ENCODE peak calls at places on chromosomes 12 and 14, in six cellular contexts. K, X, Y, F, C and A are unnamed samples.

GRCh38 chr12:90253674-90254181 is 545.1 kb upstream of the ATP2B1 start:
- DNase-seq in K (peak; percentile 49), X (peak; percentile 81), Y (no peak), F (peak; percentile 89), C (peak; percentile 13), A (peak; percentile 71)

GRCh38 chr14:29757711-29758233 is 169.9 kb downstream of the PRKD1 start:
- DNase-seq in K (no peak), X (no peak), Y (no peak), F (no peak), C (no peak), A (no peak)

GRCh38 chr14:95832012-95832411 is 44.6 kb upstream of the TUNAR start:
- DNase-seq in K (no peak), X (no peak), Y (no peak), F (no peak), C (no peak), A (no peak)

GRCh38 chr12:96442906-96443305 is 42.7 kb upstream of the CDK17 start:
- DNase-seq in K (no peak), X (no peak), Y (no peak), F (no peak), C (no peak), A (no peak)

GRCh38 chr12:524167-524951 is 64.6 kb downstream of the B4GALNT3 start:
- DNase-seq in K (no peak), X (no peak), Y (no peak), F (no peak), C (no peak), A (no peak)

GRCh38 chr12:3892631-3893030 is 19.4 kb upstream of the PARP11 start:
- DNase-seq in K (no peak), X (no peak), Y (no peak), F (no peak), C (no peak), A (no peak)

GRCh38 chr14:51967521-51967920 is 21.8 kb upstream of the RTRAF start:
- DNase-seq in K (no peak), X (no peak), Y (no peak), F (no peak), C (no peak), A (no peak)

GRCh38 chr14:74237441-74237840 is 1.8 kb upstream of the VSX2 start:
- DNase-seq in K (no peak), X (no peak), Y (no peak), F (no peak), C (no peak), A (no peak)

GRCh38 chr14:26528415-26529182 is 69.2 kb downstream of the NOVA1 start:
- DNase-seq in K (no peak), X (peak; percentile 71), Y (no peak), F (peak; percentile 86), C (no peak), A (no peak)

GRCh38 chr12:1281683-1282366 is 290.8 kb downstream of the ERC1 start:
- DNase-seq in K (no peak), X (no peak), Y (no peak), F (peak; percentile 66), C (no peak), A (no peak)

GRCh38 chr12:94667031-94667540 is 16.7 kb upstream of the TMCC3 start:
- DNase-seq in K (no peak), X (no peak), Y (no peak), F (no peak), C (no peak), A (no peak)

GRCh38 chr14:26926585-26926984 is 328.8 kb upstream of the NOVA1 start:
- DNase-seq in K (no peak), X (no peak), Y (no peak), F (no peak), C (no peak), A (no peak)

GRCh38 chr12:1778911-1779310 is 41.5 kb upstream of the LRTM2 start:
- DNase-seq in K (no peak), X (no peak), Y (no peak), F (peak; percentile 65), C (no peak), A (no peak)

GRCh38 chr14:31965735-31966598 is 111.1 kb upstream of the ARHGAP5 start:
- DNase-seq in K (peak; percentile 69), X (no peak), Y (no peak), F (peak; percentile 29), C (no peak), A (no peak)

GRCh38 chr14:106174206-106174605 is 647.8 kb downstream of the TMEM121 start:
- DNase-seq in K (no peak), X (no peak), Y (no peak), F (no peak), C (no peak), A (no peak)

GRCh38 chr12:79934309-79935020 is 432 bp downstream of the PPP1R12A start:
- DNase-seq in K (peak; percentile 74), X (peak; percentile 85), Y (no peak), F (no peak), C (no peak), A (peak; percentile 64)

GRCh38 chr14:64746298-64747250 is 42.4 kb downstream of the PLEKHG3 start:
- DNase-seq in K (no peak), X (no peak), Y (no peak), F (peak; percentile 22), C (no peak), A (no peak)

GRCh38 chr12:113813229-113813541 is 152.9 kb downstream of the RBM19 start:
- DNase-seq in K (no peak), X (no peak), Y (no peak), F (no peak), C (no peak), A (no peak)

GRCh38 chr12:80937391-80938238 is at the start of gene LIN7A:
- DNase-seq in K (peak; percentile 58), X (peak; percentile 48), Y (peak; percentile 80), F (peak; percentile 30), C (no peak), A (peak; percentile 82)

GRCh38 chr14:96894966-96895365 is 97.8 kb downstream of the VRK1 start:
- DNase-seq in K (no peak), X (no peak), Y (no peak), F (peak; percentile 5), C (no peak), A (no peak)

GRCh38 chr12:14575585-14575984 is 7.9 kb upstream of the PLBD1 start:
- DNase-seq in K (no peak), X (no peak), Y (no peak), F (no peak), C (no peak), A (no peak)

GRCh38 chr12:49537231-49537708 is 1.6 kb upstream of the KCNH3 start:
- DNase-seq in K (peak; percentile 24), X (no peak), Y (no peak), F (no peak), C (no peak), A (no peak)

GRCh38 chr12:109203480-109203879 is 87.1 kb downstream of the ACACB start:
- DNase-seq in K (no peak), X (no peak), Y (peak; percentile 31), F (no peak), C (no peak), A (peak; percentile 16)

GRCh38 chr14:42200951-42201350 is 594.3 kb downstream of the LRFN5 start:
- DNase-seq in K (no peak), X (no peak), Y (no peak), F (no peak), C (no peak), A (no peak)

GRCh38 chr12:47867496-47867941 is 37.3 kb downstream of the VDR start:
- DNase-seq in K (peak; percentile 40), X (no peak), Y (no peak), F (peak; percentile 89), C (no peak), A (no peak)

GRCh38 chr14:104881369-104881979 is 16.4 kb downstream of the CEP170B start:
- DNase-seq in K (no peak), X (no peak), Y (peak; percentile 40), F (no peak), C (no peak), A (no peak)

GRCh38 chr12:109804820-109805761 is 28.1 kb downstream of the TRPV4 start:
- DNase-seq in K (peak; percentile 63), X (peak; percentile 78), Y (peak; percentile 75), F (peak; percentile 56), C (no peak), A (peak; percentile 67)

GRCh38 chr12:52221912-52222457 is 11.1 kb upstream of the KRT7 start:
- DNase-seq in K (peak; percentile 64), X (peak; percentile 76), Y (peak; percentile 46), F (peak; percentile 62), C (no peak), A (no peak)

GRCh38 chr12:121128908-121129704 is 3.6 kb upstream of the P2RX7 start:
- DNase-seq in K (peak; percentile 26), X (peak; percentile 86), Y (peak; percentile 92), F (peak; percentile 79), C (peak; percentile 42), A (peak; percentile 89)

GRCh38 chr14:92108345-92109254 is 2.2 kb upstream of the ATXN3 start:
- DNase-seq in K (no peak), X (no peak), Y (no peak), F (peak; percentile 10), C (no peak), A (no peak)
- H3K4me3 ChIP-seq in K (no peak overlapping the region), X (no peak overlapping the region), Y (no peak overlapping the region), F (no peak overlapping the region), C (no peak overlapping the region), A (no peak overlapping the region)

DNA sequence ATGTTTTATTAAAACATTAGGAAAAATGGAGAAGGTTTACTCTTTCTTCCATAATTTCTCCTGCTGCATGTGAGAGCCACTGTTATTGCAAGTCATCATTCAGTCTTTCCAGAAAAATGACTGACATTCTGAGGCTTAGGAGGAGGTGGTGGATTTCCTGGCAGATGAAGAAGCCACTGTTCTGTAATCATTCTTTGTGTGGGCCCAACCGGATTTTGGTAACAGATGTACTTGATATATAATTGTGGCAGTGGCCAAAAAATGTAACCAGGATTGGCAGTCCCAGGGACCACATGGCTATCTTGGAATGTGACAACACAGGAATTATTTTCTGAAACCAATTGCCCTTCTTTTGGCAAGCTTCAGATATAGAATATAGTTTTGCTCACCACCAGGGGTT is 120.2 kb downstream of the DAAM1 start:
- DNase-seq in K (no peak), X (no peak), Y (no peak), F (peak; percentile 63), C (no peak), A (no peak)
- H3K4me1 ChIP-seq in K (peaks cover 38% of the 10 kb centered on the region), X (peaks cover 39% of the 10 kb centered on the region), Y (no peaks in the 10 kb centered on the region), F (peaks cover 35% of the 10 kb centered on the region), C (no peaks in the 10 kb centered on the region), A (peaks cover 12% of the 10 kb centered on the region)

GRCh38 chr14:37586783-37587428 is 8.1 kb downstream of the FOXA1 start:
- DNase-seq in K (no peak), X (no peak), Y (no peak), F (no peak), C (no peak), A (no peak)
- H3K4me3 ChIP-seq in K (peak overlapping the region; percentile 4), X (no peak overlapping the region), Y (no peak overlapping the region), F (no peak overlapping the region), C (peak overlapping the region; percentile 60), A (no peak overlapping the region)

GRCh38 chr12:124385219-124385969 is 90.5 kb downstream of the RFLNA start:
- DNase-seq in K (peak; percentile 51), X (no peak), Y (no peak), F (peak; percentile 68), C (no peak), A (no peak)

GRCh38 chr12:124387510-124387855 is 92.6 kb downstream of the RFLNA start:
- DNase-seq in K (no peak), X (peak; percentile 85), Y (peak; percentile 87), F (no peak), C (no peak), A (no peak)

GRCh38 chr12:124386059-124386458 is 91.2 kb downstream of the RFLNA start:
- DNase-seq in K (no peak), X (no peak), Y (no peak), F (peak; percentile 38), C (no peak), A (no peak)

GRCh38 chr12:124388038-124388676 is 93.3 kb downstream of the RFLNA start:
- DNase-seq in K (no peak), X (no peak), Y (no peak), F (no peak), C (no peak), A (no peak)

GRCh38 chr12:124386661-124387509 is 92.0 kb downstream of the RFLNA start:
- DNase-seq in K (no peak), X (no peak), Y (no peak), F (no peak), C (no peak), A (no peak)
- H3K4me1 ChIP-seq in K (peaks cover 34% of the 10 kb centered on the region), X (peaks cover 64% of the 10 kb centered on the region), Y (peaks cover 2% of the 10 kb centered on the region), F (peaks cover 8% of the 10 kb centered on the region), C (peaks cover 48% of the 10 kb centered on the region), A (peaks cover 87% of the 10 kb centered on the region)